ENCODE peak calls at places on chromosome 3, in five cellular contexts. One of them, this sample, is unnamed.
A peak's percentile ranks its signal among the peaks of the same experiment; 100 is the strongest.

GRCh38 chr3:124587053-124587408 is 143.2 kb upstream of the UMPS start:
- DNase-seq in stimulated activated CD8-positive, alpha-beta memory T cell treated with anti-CD3 and anti-CD28 coated beads, Interleukin-7, amount 100 ng/mL, for 24 hours: no peak
- DNase-seq in amniotic epithelial cell: peak; percentile 18
- DNase-seq in K562: peak; percentile 72
- DNase-seq in upper lobe of right lung: no peak
- DNase-seq in this sample: no peak

GRCh38 chr3:53198996-53199395 is 38.0 kb downstream of the PRKCD start:
- DNase-seq in stimulated activated CD8-positive, alpha-beta memory T cell treated with anti-CD3 and anti-CD28 coated beads, Interleukin-7, amount 100 ng/mL, for 24 hours: no peak
- DNase-seq in amniotic epithelial cell: no peak
- DNase-seq in K562: no peak
- DNase-seq in upper lobe of right lung: no peak
- DNase-seq in this sample: no peak

GRCh38 chr3:21795863-21796392 is 44.9 kb upstream of the ZNF385D start:
- DNase-seq in stimulated activated CD8-positive, alpha-beta memory T cell treated with anti-CD3 and anti-CD28 coated beads, Interleukin-7, amount 100 ng/mL, for 24 hours: no peak
- DNase-seq in amniotic epithelial cell: no peak
- DNase-seq in K562: no peak
- DNase-seq in upper lobe of right lung: no peak
- DNase-seq in this sample: no peak

GRCh38 chr3:9673752-9674151 is 24.4 kb downstream of the MTMR14 start:
- DNase-seq in stimulated activated CD8-positive, alpha-beta memory T cell treated with anti-CD3 and anti-CD28 coated beads, Interleukin-7, amount 100 ng/mL, for 24 hours: no peak
- DNase-seq in amniotic epithelial cell: no peak
- DNase-seq in K562: no peak
- DNase-seq in upper lobe of right lung: no peak
- DNase-seq in this sample: no peak

GRCh38 chr3:128922804-128923459 is 43.5 kb downstream of the ACAD9 start:
- DNase-seq in stimulated activated CD8-positive, alpha-beta memory T cell treated with anti-CD3 and anti-CD28 coated beads, Interleukin-7, amount 100 ng/mL, for 24 hours: peak; percentile 15
- DNase-seq in amniotic epithelial cell: no peak
- DNase-seq in K562: no peak
- DNase-seq in upper lobe of right lung: peak; percentile 9
- DNase-seq in this sample: no peak

GRCh38 chr3:98954242-98954641 is 52.7 kb upstream of the DCBLD2 start:
- DNase-seq in stimulated activated CD8-positive, alpha-beta memory T cell treated with anti-CD3 and anti-CD28 coated beads, Interleukin-7, amount 100 ng/mL, for 24 hours: no peak
- DNase-seq in amniotic epithelial cell: no peak
- DNase-seq in K562: no peak
- DNase-seq in upper lobe of right lung: no peak
- DNase-seq in this sample: no peak

GRCh38 chr3:60775956-60776355 is 475.3 kb downstream of the FHIT start:
- DNase-seq in stimulated activated CD8-positive, alpha-beta memory T cell treated with anti-CD3 and anti-CD28 coated beads, Interleukin-7, amount 100 ng/mL, for 24 hours: no peak
- DNase-seq in amniotic epithelial cell: no peak
- DNase-seq in K562: no peak
- DNase-seq in upper lobe of right lung: no peak
- DNase-seq in this sample: no peak

GRCh38 chr3:37592328-37592727 is 269.4 kb upstream of the CTDSPL start:
- DNase-seq in stimulated activated CD8-positive, alpha-beta memory T cell treated with anti-CD3 and anti-CD28 coated beads, Interleukin-7, amount 100 ng/mL, for 24 hours: no peak
- DNase-seq in amniotic epithelial cell: no peak
- DNase-seq in K562: no peak
- DNase-seq in upper lobe of right lung: no peak
- DNase-seq in this sample: no peak

GRCh38 chr3:37210230-37210629 is 35.8 kb upstream of the LRRFIP2 start:
- DNase-seq in stimulated activated CD8-positive, alpha-beta memory T cell treated with anti-CD3 and anti-CD28 coated beads, Interleukin-7, amount 100 ng/mL, for 24 hours: no peak
- DNase-seq in amniotic epithelial cell: no peak
- DNase-seq in K562: no peak
- DNase-seq in upper lobe of right lung: no peak
- DNase-seq in this sample: no peak

GRCh38 chr3:114758828-114759709 is 388.0 kb downstream of the ZBTB20 start:
- DNase-seq in stimulated activated CD8-positive, alpha-beta memory T cell treated with anti-CD3 and anti-CD28 coated beads, Interleukin-7, amount 100 ng/mL, for 24 hours: no peak
- DNase-seq in amniotic epithelial cell: peak; percentile 88
- DNase-seq in K562: no peak
- DNase-seq in upper lobe of right lung: no peak
- DNase-seq in this sample: no peak

GRCh38 chr3:112560330-112560729 is 1.4 kb downstream of the ATG3 start:
- DNase-seq in stimulated activated CD8-positive, alpha-beta memory T cell treated with anti-CD3 and anti-CD28 coated beads, Interleukin-7, amount 100 ng/mL, for 24 hours: no peak
- DNase-seq in amniotic epithelial cell: no peak
- DNase-seq in K562: peak; percentile 2
- DNase-seq in upper lobe of right lung: no peak
- DNase-seq in this sample: no peak

GRCh38 chr3:52846427-52846983 is 11.7 kb upstream of the MUSTN1 start:
- DNase-seq in stimulated activated CD8-positive, alpha-beta memory T cell treated with anti-CD3 and anti-CD28 coated beads, Interleukin-7, amount 100 ng/mL, for 24 hours: no peak
- DNase-seq in amniotic epithelial cell: no peak
- DNase-seq in K562: no peak
- DNase-seq in upper lobe of right lung: no peak
- DNase-seq in this sample: no peak

GRCh38 chr3:134211797-134212196 is 38.9 kb downstream of the RYK start:
- DNase-seq in stimulated activated CD8-positive, alpha-beta memory T cell treated with anti-CD3 and anti-CD28 coated beads, Interleukin-7, amount 100 ng/mL, for 24 hours: no peak
- DNase-seq in amniotic epithelial cell: peak; percentile 73
- DNase-seq in K562: peak; percentile 61
- DNase-seq in upper lobe of right lung: no peak
- DNase-seq in this sample: peak; percentile 54

GRCh38 chr3:19065027-19065426 is 83.3 kb upstream of the KCNH8 start:
- DNase-seq in stimulated activated CD8-positive, alpha-beta memory T cell treated with anti-CD3 and anti-CD28 coated beads, Interleukin-7, amount 100 ng/mL, for 24 hours: no peak
- DNase-seq in amniotic epithelial cell: no peak
- DNase-seq in K562: no peak
- DNase-seq in upper lobe of right lung: no peak
- DNase-seq in this sample: peak; percentile 5

This sample was measured in HEK293T.